ENCODE peak calls at places on chromosomes 2 and 18, in four cellular contexts. One of them, this sample, is unnamed.

GRCh38 chr18:27656167-27656778 is 471.2 kb upstream of the CHST9 start:
- DNase-seq in A549: no peak
- DNase-seq in GM12878: peak; percentile 16
- DNase-seq in HepG2: no peak
- DNase-seq in this sample: no peak

GRCh38 chr2:105417789-105418475 is 19.1 kb upstream of the FHL2 start:
- DNase-seq in A549: no peak
- DNase-seq in GM12878: no peak
- DNase-seq in HepG2: no peak
- DNase-seq in this sample: peak; percentile 83

GRCh38 chr2:26530696-26531095 is 52.8 kb upstream of the OTOF start:
- DNase-seq in A549: no peak
- DNase-seq in GM12878: no peak
- DNase-seq in HepG2: no peak
- DNase-seq in this sample: no peak

GRCh38 chr18:10471574-10471973 is 17.1 kb downstream of the APCDD1 start:
- DNase-seq in A549: no peak
- DNase-seq in GM12878: no peak
- DNase-seq in HepG2: no peak
- DNase-seq in this sample: no peak

GRCh38 chr2:34306745-34307144 is 707.6 kb upstream of the FAM98A start:
- DNase-seq in A549: no peak
- DNase-seq in GM12878: no peak
- DNase-seq in HepG2: no peak
- DNase-seq in this sample: no peak

GRCh38 chr2:43161650-43162542 is 64.5 kb downstream of the ZFP36L2 start:
- DNase-seq in A549: no peak
- DNase-seq in GM12878: no peak
- DNase-seq in HepG2: peak; percentile 39
- DNase-seq in this sample: peak; percentile 39

GRCh38 chr2:105688946-105689345 is 55.8 kb upstream of the NCK2 start:
- DNase-seq in A549: no peak
- DNase-seq in GM12878: no peak
- DNase-seq in HepG2: no peak
- DNase-seq in this sample: no peak

GRCh38 chr2:145599761-145600160 is 1079.8 kb upstream of the ZEB2 start:
- DNase-seq in A549: no peak
- DNase-seq in GM12878: no peak
- DNase-seq in HepG2: no peak
- DNase-seq in this sample: no peak

GRCh38 chr2:148896116-148896515 is 21.1 kb downstream of the KIF5C start:
- DNase-seq in A549: no peak
- DNase-seq in GM12878: no peak
- DNase-seq in HepG2: no peak
- DNase-seq in this sample: no peak

GRCh38 chr18:72119082-72119481 is 425.1 kb downstream of the CBLN2 start:
- DNase-seq in A549: no peak
- DNase-seq in GM12878: no peak
- DNase-seq in HepG2: no peak
- DNase-seq in this sample: no peak

GRCh38 chr18:75454022-75454795 is 26.7 kb upstream of the SMIM21 start:
- DNase-seq in A549: no peak
- DNase-seq in GM12878: no peak
- DNase-seq in HepG2: no peak
- DNase-seq in this sample: no peak

GRCh38 chr2:43284967-43285366 is 58.6 kb upstream of the ZFP36L2 start:
- DNase-seq in A549: no peak
- DNase-seq in GM12878: no peak
- DNase-seq in HepG2: no peak
- DNase-seq in this sample: no peak

GRCh38 chr2:95342556-95343320 is 45.6 kb downstream of the KCNIP3 start:
- DNase-seq in A549: no peak
- DNase-seq in GM12878: no peak
- DNase-seq in HepG2: no peak
- DNase-seq in this sample: no peak

GRCh38 chr2:3612639-3613523 is 18.0 kb downstream of the COLEC11 start:
- DNase-seq in A549: no peak
- DNase-seq in GM12878: no peak
- DNase-seq in HepG2: no peak
- DNase-seq in this sample: no peak

GRCh38 chr2:2183717-2184116 is 147.4 kb downstream of the MYT1L start:
- DNase-seq in A549: no peak
- DNase-seq in GM12878: no peak
- DNase-seq in HepG2: no peak
- DNase-seq in this sample: no peak

GRCh38 chr18:70454705-70455322 is 166.0 kb downstream of the SOCS6 start:
- DNase-seq in A549: peak; percentile 38
- DNase-seq in GM12878: no peak
- DNase-seq in HepG2: peak; percentile 60
- DNase-seq in this sample: peak; percentile 48

GRCh38 chr18:3500016-3500415 is 50.0 kb downstream of the TGIF1 start:
- DNase-seq in A549: no peak
- DNase-seq in GM12878: no peak
- DNase-seq in HepG2: peak; percentile 8
- DNase-seq in this sample: no peak

GRCh38 chr18:69216390-69216789 is 184.3 kb upstream of the DOK6 start:
- DNase-seq in A549: no peak
- DNase-seq in GM12878: no peak
- DNase-seq in HepG2: no peak
- DNase-seq in this sample: no peak

GRCh38 chr18:68800075-68800474 is 2.2 kb downstream of the CCDC102B start:
- DNase-seq in A549: no peak
- DNase-seq in GM12878: no peak
- DNase-seq in HepG2: no peak
- DNase-seq in this sample: no peak

GRCh38 chr2:15316370-15316814 is 244.7 kb downstream of the NBAS start:
- DNase-seq in A549: no peak
- DNase-seq in GM12878: no peak
- DNase-seq in HepG2: no peak
- DNase-seq in this sample: no peak

GRCh38 chr2:237774811-237775553 is 23.6 kb upstream of the RBM44 start:
- DNase-seq in A549: peak; percentile 58
- DNase-seq in GM12878: peak; percentile 11
- DNase-seq in HepG2: peak; percentile 79
- DNase-seq in this sample: peak; percentile 40

GRCh38 chr2:214034417-214034816 is 376.4 kb upstream of the VWC2L start:
- DNase-seq in A549: no peak
- DNase-seq in GM12878: no peak
- DNase-seq in HepG2: no peak
- DNase-seq in this sample: no peak

GRCh38 chr18:77106331-77106730 is 26.3 kb downstream of the MBP start:
- DNase-seq in A549: no peak
- DNase-seq in GM12878: no peak
- DNase-seq in HepG2: no peak
- DNase-seq in this sample: peak; percentile 19

GRCh38 chr18:67476585-67476984 is 39.9 kb downstream of the DSEL start:
- DNase-seq in A549: no peak
- DNase-seq in GM12878: no peak
- DNase-seq in HepG2: no peak
- DNase-seq in this sample: no peak

DNA sequence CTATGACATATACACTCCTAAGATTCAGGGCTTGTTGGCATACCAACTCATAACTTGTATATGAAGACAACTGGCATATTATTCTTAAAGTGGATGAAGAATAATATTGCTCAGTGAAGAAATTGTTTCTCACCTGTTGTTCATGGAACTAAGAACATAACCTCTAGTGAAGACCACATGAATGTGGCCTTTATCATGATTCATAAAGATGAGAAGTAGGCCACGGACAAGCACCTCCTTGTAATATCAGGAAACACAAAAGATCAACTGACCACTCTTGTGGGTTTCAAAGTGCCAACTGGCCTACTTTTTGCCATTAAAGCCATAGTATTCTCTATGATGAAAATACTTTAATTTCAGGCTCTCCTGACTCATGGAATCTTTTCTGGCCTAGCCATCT is 407.4 kb downstream of the GRB14 start:
- DNase-seq in A549: no peak
- DNase-seq in GM12878: no peak
- DNase-seq in HepG2: no peak
- DNase-seq in this sample: no peak
- TF ChIP-seq CHD2 in A549: no peak
- TF ChIP-seq CHD2 in GM12878: no peak
- TF ChIP-seq CHD2 in HepG2: no peak
- TF ChIP-seq CHD2 in this sample: no peak

GRCh38 chr18:31206787-31207381 is 44.2 kb upstream of the DSC1 start:
- DNase-seq in A549: peak; percentile 58
- DNase-seq in GM12878: peak; percentile 47
- DNase-seq in HepG2: peak; percentile 86
- DNase-seq in this sample: peak; percentile 79
- TF ChIP-seq JUNB in A549: no peak
- TF ChIP-seq JUNB in GM12878: peak; percentile 69
- TF ChIP-seq JUNB in HepG2: no peak
- TF ChIP-seq JUNB in this sample: no peak

DNA sequence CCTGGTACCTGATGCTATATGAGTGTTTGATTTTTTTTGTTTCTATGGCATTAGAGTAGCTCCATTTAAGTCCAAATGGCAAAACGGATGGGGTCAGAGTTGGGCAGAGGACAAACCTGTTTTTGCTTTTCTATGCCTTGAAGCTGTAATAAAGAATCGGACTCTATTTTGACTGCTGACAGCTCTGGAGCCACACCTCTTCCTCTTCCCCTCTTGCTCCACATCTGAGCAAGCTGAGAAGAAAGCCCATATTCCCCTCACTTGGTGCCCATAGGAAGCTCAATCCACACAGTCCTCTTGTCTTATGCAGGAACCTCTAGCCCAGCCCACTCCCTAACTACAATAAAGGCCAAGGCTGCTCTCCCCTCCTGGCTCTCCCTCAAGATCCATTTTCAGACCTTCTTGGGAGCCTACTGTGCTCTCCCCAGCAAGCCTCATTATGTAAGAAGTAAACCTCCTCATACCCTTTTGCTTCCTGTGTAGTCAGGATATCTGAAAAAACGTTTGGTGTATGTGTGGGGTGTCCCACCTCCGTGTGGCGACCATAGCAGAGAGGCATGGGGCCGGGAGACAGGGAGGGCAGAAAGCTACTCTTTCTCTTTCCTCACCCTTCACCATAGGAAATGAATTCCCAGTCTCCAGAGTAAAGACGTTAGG is 42.0 kb upstream of the RAPGEF4 start:
- DNase-seq in A549: no peak
- DNase-seq in GM12878: no peak
- DNase-seq in HepG2: no peak
- DNase-seq in this sample: no peak
- TF ChIP-seq CHD2 in A549: no peak
- TF ChIP-seq CHD2 in GM12878: no peak
- TF ChIP-seq CHD2 in HepG2: no peak
- TF ChIP-seq CHD2 in this sample: no peak

DNA sequence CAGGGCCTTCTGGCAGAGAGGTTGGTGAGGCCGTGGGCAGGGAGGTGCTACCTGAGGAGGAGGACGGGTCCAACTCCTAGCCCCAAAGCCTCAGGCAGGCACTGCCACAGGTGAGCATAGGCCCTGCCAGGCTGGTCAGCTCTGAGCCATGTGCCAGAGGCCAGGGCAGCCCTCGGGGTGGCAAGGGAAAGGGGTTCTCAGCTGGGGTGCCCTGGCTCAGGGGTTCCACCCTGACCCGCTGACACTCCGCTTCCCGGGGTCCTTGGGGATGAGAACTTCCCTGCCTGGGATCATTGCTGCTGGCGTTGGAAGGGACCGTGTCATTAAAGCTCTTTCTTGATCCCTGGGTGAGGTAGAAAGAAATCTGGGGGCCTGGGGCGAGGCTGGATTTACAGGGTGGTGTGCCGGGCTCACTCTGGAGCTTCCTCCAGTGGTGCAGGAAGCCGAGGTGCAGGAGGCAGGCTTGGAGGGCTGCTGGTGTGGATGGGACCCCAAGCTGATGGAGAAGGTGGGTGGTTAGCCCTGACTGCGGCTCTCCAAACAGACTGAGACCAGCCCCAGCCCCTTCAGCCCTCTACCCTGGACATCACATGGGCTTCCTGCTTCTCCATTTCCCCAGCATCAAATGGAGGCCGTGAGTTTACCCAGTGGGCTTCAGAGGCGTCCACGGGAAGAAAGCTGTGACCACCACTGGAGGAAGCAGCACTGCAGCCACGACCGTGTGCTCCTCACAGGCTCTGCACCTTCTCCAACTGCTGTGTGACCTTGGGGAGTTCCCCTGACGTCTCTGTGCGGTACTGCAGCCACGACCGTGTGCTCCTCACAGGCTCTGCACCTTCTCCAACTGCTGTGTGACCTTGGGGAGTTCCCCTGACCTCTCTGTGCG is 295.2 kb downstream of the NDUFA10 start:
- DNase-seq in A549: no peak
- DNase-seq in GM12878: no peak
- DNase-seq in HepG2: no peak
- DNase-seq in this sample: no peak
- TF ChIP-seq JUNB in A549: no peak
- TF ChIP-seq JUNB in GM12878: no peak
- TF ChIP-seq JUNB in HepG2: no peak
- TF ChIP-seq JUNB in this sample: no peak

GRCh38 chr2:53210538-53210937 is 557.1 kb upstream of the CHAC2 start:
- DNase-seq in A549: no peak
- DNase-seq in GM12878: no peak
- DNase-seq in HepG2: no peak
- DNase-seq in this sample: no peak
- TF ChIP-seq CHD2 in A549: no peak
- TF ChIP-seq CHD2 in GM12878: no peak
- TF ChIP-seq CHD2 in HepG2: no peak
- TF ChIP-seq CHD2 in this sample: no peak

GRCh38 chr18:79411614-79412526 is 16.1 kb downstream of the NFATC1 start:
- DNase-seq in A549: no peak
- DNase-seq in GM12878: no peak
- DNase-seq in HepG2: no peak
- DNase-seq in this sample: no peak
- TF ChIP-seq JUNB in A549: no peak
- TF ChIP-seq JUNB in GM12878: no peak
- TF ChIP-seq JUNB in HepG2: no peak
- TF ChIP-seq JUNB in this sample: no peak

This sample was measured in K562.